ENCODE peak calls at places on chromosomes 5 and 9, in six cellular contexts. S, O, K, T, F and C are unnamed samples. For H3K4me1, the result is how much of the 10 kb centered on the place peaks cover.

GRCh38 chr5:66074891-66075290 is 69.2 kb upstream of the SREK1 start:
- DNase-seq in S (no peak), O (no peak), K (no peak), T (no peak), F (no peak), C (no peak)

GRCh38 chr5:141605523-141606277 is 13.1 kb downstream of the DIAPH1 start:
- DNase-seq in S (peak), O (no peak), K (peak), T (peak), F (no peak), C (no peak)

GRCh38 chr5:164799391-164799790 is 1294.0 kb downstream of the MAT2B start:
- DNase-seq in S (no peak), O (no peak), K (no peak), T (no peak), F (no peak), C (no peak)

GRCh38 chr5:143682221-143682620 is 129.7 kb upstream of the HMHB1 start:
- DNase-seq in S (no peak), O (no peak), K (no peak), T (no peak), F (no peak), C (no peak)

GRCh38 chr5:1330847-1331831 is 13.8 kb downstream of the CLPTM1L start:
- DNase-seq in S (no peak), O (no peak), K (peak), T (peak), F (no peak), C (no peak)

GRCh38 chr9:107644774-107645463 is 155.3 kb upstream of the KLF4 start:
- DNase-seq in S (no peak), O (no peak), K (peak), T (peak), F (no peak), C (no peak)

GRCh38 chr5:137836997-137837396 is 30.7 kb upstream of the MYOT start:
- DNase-seq in S (no peak), O (no peak), K (no peak), T (no peak), F (no peak), C (no peak)

GRCh38 chr5:5239191-5239590 is 99.1 kb downstream of the ADAMTS16 start:
- DNase-seq in S (no peak), O (no peak), K (no peak), T (no peak), F (no peak), C (no peak)

GRCh38 chr9:122370869-122371467 is at the start of gene PTGS1:
- DNase-seq in S (peak), O (no peak), K (peak), T (peak), F (peak), C (no peak)

GRCh38 chr5:133390416-133391155 is 221.8 kb downstream of the FSTL4 start:
- DNase-seq in S (no peak), O (no peak), K (peak), T (no peak), F (peak), C (no peak)

GRCh38 chr5:159515909-159516415 is 185.7 kb upstream of the IL12B start:
- DNase-seq in S (peak), O (peak), K (no peak), T (peak), F (peak), C (peak)

GRCh38 chr5:158880514-158881001 is 219.2 kb downstream of the EBF1 start:
- DNase-seq in S (no peak), O (no peak), K (no peak), T (no peak), F (no peak), C (no peak)

GRCh38 chr9:98807070-98807810 is at the start of gene GALNT12:
- DNase-seq in S (peak), O (peak), K (peak), T (peak), F (peak), C (no peak)
- TF ChIP-seq POLR2A in S (no peak), O (peak), K (no peak), T (peak), F (peak), C (no peak)

DNA sequence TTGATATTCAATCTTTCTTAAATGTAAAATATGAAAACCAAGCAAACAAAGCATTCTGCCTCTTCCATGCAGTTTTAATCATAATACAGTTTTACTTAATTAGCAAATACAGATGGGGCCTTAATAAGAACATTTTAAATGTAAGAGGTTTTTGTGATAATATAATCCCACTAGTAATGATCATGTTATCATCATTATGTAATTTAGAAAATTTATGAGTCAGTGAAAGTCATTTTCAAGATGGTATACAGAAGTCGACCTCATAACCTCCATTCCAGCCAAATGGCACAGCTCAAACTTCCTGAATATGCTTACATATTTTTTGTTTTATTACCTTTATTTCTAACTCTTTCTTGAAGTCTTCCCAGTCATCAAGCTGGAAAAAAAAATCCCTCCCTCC is 102.2 kb upstream of the GNA14 start:
- DNase-seq in S (no peak), O (no peak), K (no peak), T (no peak), F (no peak), C (no peak)
- TF ChIP-seq EP300 in S (no peak), O (no peak), K (no peak), T (no peak), F (no peak), C (no peak)

GRCh38 chr9:136629879-136630661 is 32.6 kb upstream of the EGFL7 start:
- DNase-seq in S (peak), O (no peak), K (no peak), T (peak), F (peak), C (no peak)
- H3K4me1 ChIP-seq in S (half or more), O (under half), K (under half), T (under half), F (under half), C (under half)

DNA sequence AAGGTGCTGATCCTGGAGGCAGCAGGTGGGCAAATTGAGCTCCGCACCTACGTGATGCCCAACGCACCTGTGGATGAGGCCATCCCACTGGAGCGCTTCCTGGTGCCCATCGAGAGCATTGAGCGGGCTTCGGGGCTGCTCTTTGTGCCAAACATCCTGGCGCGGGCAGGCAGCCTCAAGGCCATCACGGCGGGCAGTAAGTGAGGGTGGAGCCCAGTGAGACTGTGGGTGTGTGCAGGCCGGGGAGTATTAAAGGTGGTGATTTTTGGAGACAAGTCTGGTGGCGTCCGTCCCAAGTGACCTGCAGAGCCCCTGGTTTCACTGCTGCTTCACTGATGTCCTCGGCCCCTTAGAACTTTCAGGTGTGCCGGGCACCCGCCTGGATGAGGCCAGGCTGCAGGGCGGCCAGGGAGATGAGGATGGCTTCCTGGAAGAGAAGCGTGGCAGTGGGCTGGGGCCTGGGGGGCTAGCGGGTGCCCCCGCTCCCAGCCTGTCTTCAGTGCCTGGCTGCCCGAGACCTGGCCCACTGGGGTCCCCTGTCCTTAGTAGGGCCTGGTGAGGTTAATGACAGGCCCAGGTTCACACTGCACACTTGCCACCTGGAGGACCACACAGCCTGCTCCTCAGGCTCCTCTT is 4.2 kb downstream of the ENDOG start:
- DNase-seq in S (no peak), O (no peak), K (no peak), T (no peak), F (no peak), C (no peak)
- TF ChIP-seq POLR2A in S (no peak), O (no peak), K (no peak), T (no peak), F (no peak), C (no peak)

GRCh38 chr5:170049713-170050112 is 56.0 kb upstream of the FOXI1 start:
- DNase-seq in S (no peak), O (no peak), K (no peak), T (no peak), F (no peak), C (no peak)
- TF ChIP-seq EP300 in S (no peak), O (no peak), K (no peak), T (no peak), F (no peak), C (no peak)

GRCh38 chr9:72601595-72601994 is 80.2 kb downstream of the TMC1 start:
- DNase-seq in S (no peak), O (no peak), K (no peak), T (no peak), F (no peak), C (no peak)
- H3K4me1 ChIP-seq in S (under half), O (under half), K (under half), T (under half), F (under half), C (under half)